ENCODE peak calls at places on chromosomes 11 and 22, in six cellular contexts. V is GM23248; E is lower lobe of right lung; S is right cardiac atrium; O is cardiac muscle cell; B is CD8-positive, alpha-beta memory T cell. P is an unnamed sample.

GRCh38 chr11:936199-936598 is 10.5 kb downstream of the AP2A2 start:
- DNase-seq in E (no peak), O (no peak), B (no peak), V (no peak), S (no peak), P (no peak)

GRCh38 chr11:36702330-36703054 is 104.5 kb upstream of the RAG2 start:
- DNase-seq in B (no peak), O (peak; percentile 78), E (no peak), V (peak; percentile 72), S (no peak), P (peak; percentile 77)

GRCh38 chr11:75160328-75160757 is 9.4 kb downstream of the SLCO2B1 start:
- DNase-seq in E (no peak), S (no peak), B (no peak), O (no peak), V (no peak), P (no peak)

GRCh38 chr11:26149585-26149984 is 182.3 kb upstream of the ANO3 start:
- DNase-seq in E (no peak), S (no peak), B (no peak), O (no peak), V (no peak), P (no peak)

GRCh38 chr11:101618691-101619090 is 34.9 kb upstream of the TRPC6 start:
- DNase-seq in E (no peak), S (no peak), B (no peak), V (peak; percentile 58), O (no peak), P (peak; percentile 70)

GRCh38 chr22:31504282-31504681 is 7.9 kb downstream of the SFI1 start:
- DNase-seq in S (no peak), V (peak; percentile 71), B (no peak), E (no peak), O (peak; percentile 31), P (no peak)

GRCh38 chr11:35103366-35104194 is 35.4 kb upstream of the CD44 start:
- DNase-seq in O (no peak), E (no peak), V (no peak), B (no peak), S (no peak), P (no peak)

GRCh38 chr11:36233226-36233625 is 56.0 kb downstream of the COMMD9 start:
- DNase-seq in B (no peak), S (no peak), O (peak; percentile 90), E (no peak), V (no peak), P (peak; percentile 35)

GRCh38 chr22:31625661-31626426 is 36.2 kb downstream of the PISD start:
- DNase-seq in B (no peak), V (peak; percentile 50), S (peak; percentile 70), O (peak; percentile 56), E (no peak), P (no peak)

GRCh38 chr22:27685515-27685914 is 116.0 kb downstream of the MN1 start:
- DNase-seq in B (no peak), E (no peak), O (no peak), S (peak; percentile 50), V (no peak), P (no peak)

GRCh38 chr11:8577791-8578581 is 16.0 kb downstream of the STK33 start:
- DNase-seq in B (no peak), V (peak; percentile 56), E (no peak), O (no peak), S (no peak), P (no peak)

GRCh38 chr11:7904910-7905309 is 26.2 kb downstream of the OR10A6 start:
- DNase-seq in O (no peak), E (no peak), V (peak; percentile 75), S (no peak), B (no peak), P (peak; percentile 62)

GRCh38 chr11:13313005-13313819 is 35.6 kb downstream of the BMAL1 start:
- DNase-seq in S (no peak), E (no peak), V (peak; percentile 47), B (no peak), O (no peak), P (no peak)

GRCh38 chr11:44408141-44408540 is 98.2 kb upstream of the ALX4 start:
- DNase-seq in V (no peak), E (no peak), B (no peak), S (no peak), O (no peak), P (no peak)

GRCh38 chr22:44505796-44506354 is 7.8 kb upstream of the RTL6 start:
- DNase-seq in B (no peak), V (peak; percentile 24), S (no peak), O (no peak), E (no peak), P (no peak)

GRCh38 chr22:30423296-30423958 is 2.1 kb upstream of the MTFP1 start:
- DNase-seq in V (peak; percentile 81), O (no peak), S (no peak), E (peak; percentile 78), B (peak; percentile 46), P (no peak)

GRCh38 chr11:102007567-102008437 is 39.4 kb upstream of the CFAP300 start:
- DNase-seq in S (no peak), O (peak; percentile 66), B (no peak), E (no peak), V (peak; percentile 70), P (peak; percentile 73)

GRCh38 chr11:69295995-69296889 is 2.3 kb downstream of the MYEOV start:
- DNase-seq in V (peak; percentile 92), O (peak; percentile 93), E (peak; percentile 69), S (peak; percentile 81), B (no peak), P (peak; percentile 45)

GRCh38 chr22:28769394-28770085 is 3.0 kb upstream of the CCDC117 start:
- DNase-seq in V (no peak), B (no peak), E (peak; percentile 17), O (no peak), S (no peak), P (no peak)

GRCh38 chr11:129828301-129828836 is 12.7 kb downstream of the TMEM45B start:
- DNase-seq in E (no peak), S (no peak), B (no peak), O (peak; percentile 9), V (no peak), P (no peak)

GRCh38 chr22:49188091-49188490 is 639.6 kb downstream of the BRD1 start:
- DNase-seq in V (no peak), O (no peak), B (no peak), E (no peak), S (no peak), P (no peak)

GRCh38 chr11:13595166-13595565 is 73.3 kb upstream of the FAR1 start:
- DNase-seq in E (no peak), B (no peak), V (peak; percentile 48), S (no peak), O (no peak), P (no peak)

GRCh38 chr22:44369916-44370804 is 57.4 kb upstream of the SHISAL1 start:
- DNase-seq in E (peak; percentile 5), V (no peak), S (no peak), O (no peak), B (no peak), P (no peak)

GRCh38 chr22:23281406-23282088 is 101.2 kb downstream of the BCR start:
- DNase-seq in V (peak; percentile 71), O (peak; percentile 81), S (peak; percentile 83), B (peak; percentile 70), E (peak; percentile 87), P (peak; percentile 78)

GRCh38 chr11:60899021-60899936 is 7.1 kb downstream of the PRPF19 start:
- DNase-seq in O (peak; percentile 77), B (peak; percentile 10), S (no peak), E (no peak), V (peak; percentile 77), P (peak; percentile 76)

GRCh38 chr22:40463017-40463631 is 92.7 kb downstream of the SGSM3 start:
- DNase-seq in B (peak; percentile 2), V (no peak), S (no peak), O (no peak), E (no peak), P (no peak)

GRCh38 chr11:117117681-117118080 is 19.5 kb upstream of the SIK3 start:
- DNase-seq in V (no peak), S (no peak), E (no peak), B (no peak), O (no peak), P (no peak)

GRCh38 chr22:36586250-36586649 is 57.3 kb upstream of the EIF3D start:
- DNase-seq in S (no peak), E (no peak), B (no peak), V (no peak), O (no peak), P (no peak)

GRCh38 chr11:94837317-94837716 is 69.2 kb downstream of the AMOTL1 start:
- DNase-seq in V (no peak), B (no peak), E (no peak), S (peak; percentile 20), O (no peak), P (no peak)

GRCh38 chr11:46611526-46612304 is 5.3 kb downstream of the HARBI1 start:
- DNase-seq in S (no peak), E (no peak), O (no peak), V (no peak), B (no peak), P (no peak)
- H3K27ac ChIP-seq in S (peak overlapping the region; percentile 35), E (no peak overlapping the region), O (peak overlapping the region; percentile 48), V (no peak overlapping the region), B (no peak overlapping the region), P (no peak overlapping the region)

GRCh38 chr11:2862950-2863618 is 22.5 kb downstream of the CDKN1C start:
- DNase-seq in V (peak; percentile 24), E (no peak), B (no peak), S (no peak), O (no peak), P (no peak)
- H3K4me3 ChIP-seq in V (peak overlapping the region; percentile 32), E (no peak overlapping the region), B (no peak overlapping the region), S (peak overlapping the region; percentile 52), O (peak overlapping the region; percentile 6), P (no peak overlapping the region)

DNA sequence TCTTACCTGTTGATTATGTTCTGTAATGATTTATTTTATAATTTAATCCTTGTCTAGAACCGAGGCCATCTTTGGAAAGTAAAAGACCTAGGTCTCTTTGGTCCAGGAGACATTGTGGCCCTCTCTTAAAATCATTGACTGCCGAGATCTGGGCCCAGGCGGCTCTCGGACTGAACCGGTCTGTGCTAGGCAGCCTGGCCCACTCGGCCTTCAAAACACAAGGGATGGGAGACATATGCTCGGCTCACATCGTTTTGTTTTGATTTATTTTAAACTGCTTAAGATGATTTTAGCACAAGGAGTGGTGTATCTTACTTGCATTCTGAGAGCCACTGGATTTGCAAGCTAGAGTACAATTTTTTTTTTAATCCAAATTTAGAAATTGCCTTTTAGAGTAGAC is 80.2 kb upstream of the WNT7B start:
- DNase-seq in O (no peak), V (peak; percentile 70), S (no peak), E (peak; percentile 39), B (no peak), P (peak; percentile 57)
- H3K27ac ChIP-seq in O (no peak overlapping the region), V (peak overlapping the region; percentile 99), S (peak overlapping the region; percentile 90), E (peak overlapping the region; percentile 98), B (no peak overlapping the region), P (peak overlapping the region; percentile 95)

DNA sequence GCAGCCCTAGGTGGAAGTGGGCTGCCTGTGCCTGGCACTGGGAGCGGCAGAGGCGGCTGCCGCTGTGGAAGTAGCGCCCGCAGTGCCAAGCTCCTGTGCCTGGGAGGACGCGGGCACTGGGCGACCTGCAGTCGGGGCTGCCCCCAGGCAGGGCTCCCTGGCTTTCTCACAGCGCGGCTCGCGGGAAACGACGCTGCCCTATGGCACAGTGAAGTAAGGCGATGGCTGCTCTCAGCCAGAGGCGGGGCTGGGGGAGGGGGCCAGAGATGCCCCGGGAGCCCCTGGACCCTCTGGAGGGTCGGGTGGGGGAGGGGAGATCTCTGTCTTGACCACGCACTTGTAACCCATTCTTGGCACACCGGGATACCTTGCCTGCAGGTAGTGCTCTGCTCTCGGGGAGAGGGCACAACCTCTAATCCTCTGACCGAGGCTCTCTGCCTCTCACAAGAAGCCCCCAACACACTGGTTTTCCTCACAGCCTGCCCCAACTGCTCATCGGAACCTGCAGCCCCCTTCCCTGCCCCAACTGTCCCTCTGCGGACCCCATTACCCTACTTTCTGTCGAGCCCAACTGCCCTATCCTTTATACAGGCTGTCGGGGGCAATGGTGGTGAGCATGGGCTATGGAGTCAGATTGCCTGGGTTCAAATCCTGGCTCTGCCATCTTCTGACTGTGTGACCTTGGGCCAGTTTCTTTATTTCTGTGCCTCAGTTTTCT is 32.2 kb upstream of the TRIM29 start:
- DNase-seq in O (no peak), E (no peak), V (no peak), S (no peak), B (no peak), P (no peak)
- H3K4me3 ChIP-seq in O (no peak overlapping the region), E (peak overlapping the region; percentile 57), V (no peak overlapping the region), S (no peak overlapping the region), B (no peak overlapping the region), P (no peak overlapping the region)

P was measured in fibroblast of lung.